ENCODE peak calls at places on chromosome X, in seven cellular contexts. One of them, this sample, is unnamed.

GRCh38 chrX:21408776-21409175 is 34.6 kb downstream of the CNKSR2 start:
- DNase-seq in suprapubic skin: no peak
- DNase-seq in RWPE1: no peak
- DNase-seq in colonic mucosa: no peak
- DNase-seq in sigmoid colon: no peak
- DNase-seq in MCF 10A: no peak
- DNase-seq in fibroblast of pulmonary artery: no peak
- DNase-seq in this sample: no peak

GRCh38 chrX:110755611-110756010 is 40.0 kb downstream of the CHRDL1 start:
- DNase-seq in suprapubic skin: no peak
- DNase-seq in RWPE1: no peak
- DNase-seq in colonic mucosa: no peak
- DNase-seq in sigmoid colon: no peak
- DNase-seq in MCF 10A: no peak
- DNase-seq in fibroblast of pulmonary artery: no peak
- DNase-seq in this sample: no peak

GRCh38 chrX:33434256-33435092 is 223.1 kb upstream of the DMD start:
- DNase-seq in suprapubic skin: no peak
- DNase-seq in RWPE1: peak; percentile 5
- DNase-seq in colonic mucosa: peak; percentile 59
- DNase-seq in sigmoid colon: peak; percentile 73
- DNase-seq in MCF 10A: peak; percentile 71
- DNase-seq in fibroblast of pulmonary artery: peak; percentile 51
- DNase-seq in this sample: peak; percentile 2

GRCh38 chrX:115948018-115948923 is 222.3 kb upstream of the AGTR2 start:
- DNase-seq in suprapubic skin: no peak
- DNase-seq in RWPE1: no peak
- DNase-seq in colonic mucosa: peak; percentile 46
- DNase-seq in sigmoid colon: no peak
- DNase-seq in MCF 10A: peak; percentile 56
- DNase-seq in fibroblast of pulmonary artery: no peak
- DNase-seq in this sample: no peak

GRCh38 chrX:140132937-140133336 is 167.6 kb upstream of the CXorf66 start:
- DNase-seq in suprapubic skin: no peak
- DNase-seq in RWPE1: no peak
- DNase-seq in colonic mucosa: no peak
- DNase-seq in sigmoid colon: no peak
- DNase-seq in MCF 10A: no peak
- DNase-seq in fibroblast of pulmonary artery: no peak
- DNase-seq in this sample: no peak

GRCh38 chrX:16931371-16931770 is 15.1 kb upstream of the REPS2 start:
- DNase-seq in suprapubic skin: no peak
- DNase-seq in RWPE1: no peak
- DNase-seq in colonic mucosa: no peak
- DNase-seq in sigmoid colon: no peak
- DNase-seq in MCF 10A: no peak
- DNase-seq in fibroblast of pulmonary artery: no peak
- DNase-seq in this sample: no peak

GRCh38 chrX:70525733-70526132 is 81.1 kb downstream of the DLG3 start:
- DNase-seq in suprapubic skin: no peak
- DNase-seq in RWPE1: no peak
- DNase-seq in colonic mucosa: peak; percentile 28
- DNase-seq in sigmoid colon: no peak
- DNase-seq in MCF 10A: no peak
- DNase-seq in fibroblast of pulmonary artery: no peak
- DNase-seq in this sample: no peak

GRCh38 chrX:45740291-45740690 is 539.6 kb upstream of the DIPK2B start:
- DNase-seq in suprapubic skin: no peak
- DNase-seq in RWPE1: no peak
- DNase-seq in colonic mucosa: no peak
- DNase-seq in sigmoid colon: no peak
- DNase-seq in MCF 10A: no peak
- DNase-seq in fibroblast of pulmonary artery: no peak
- DNase-seq in this sample: no peak

GRCh38 chrX:69556094-69557011 is 52.2 kb downstream of the NALF2 start:
- DNase-seq in suprapubic skin: no peak
- DNase-seq in RWPE1: peak; percentile 48
- DNase-seq in colonic mucosa: no peak
- DNase-seq in sigmoid colon: no peak
- DNase-seq in MCF 10A: peak; percentile 89
- DNase-seq in fibroblast of pulmonary artery: peak; percentile 95
- DNase-seq in this sample: no peak

GRCh38 chrX:38095971-38096529 is 89.7 kb downstream of the SYTL5 start:
- DNase-seq in suprapubic skin: no peak
- DNase-seq in RWPE1: peak; percentile 22
- DNase-seq in colonic mucosa: no peak
- DNase-seq in sigmoid colon: no peak
- DNase-seq in MCF 10A: peak; percentile 43
- DNase-seq in fibroblast of pulmonary artery: peak; percentile 31
- DNase-seq in this sample: no peak

GRCh38 chrX:47321386-47321785 is 49.0 kb upstream of the ZNF157 start:
- DNase-seq in suprapubic skin: peak; percentile 64
- DNase-seq in RWPE1: no peak
- DNase-seq in colonic mucosa: no peak
- DNase-seq in sigmoid colon: peak; percentile 88
- DNase-seq in MCF 10A: no peak
- DNase-seq in fibroblast of pulmonary artery: peak; percentile 62
- DNase-seq in this sample: no peak

GRCh38 chrX:31154941-31155340 is 83.1 kb upstream of the FTHL17 start:
- DNase-seq in suprapubic skin: no peak
- DNase-seq in RWPE1: no peak
- DNase-seq in colonic mucosa: no peak
- DNase-seq in sigmoid colon: no peak
- DNase-seq in MCF 10A: no peak
- DNase-seq in fibroblast of pulmonary artery: no peak
- DNase-seq in this sample: no peak

GRCh38 chrX:66110112-66110511 is 53.9 kb upstream of the HEPH start:
- DNase-seq in suprapubic skin: no peak
- DNase-seq in RWPE1: peak; percentile 11
- DNase-seq in colonic mucosa: peak; percentile 28
- DNase-seq in sigmoid colon: no peak
- DNase-seq in MCF 10A: peak; percentile 27
- DNase-seq in fibroblast of pulmonary artery: peak; percentile 44
- DNase-seq in this sample: peak; percentile 0

GRCh38 chrX:46327229-46328081 is 217.8 kb downstream of the ZNF674 start:
- DNase-seq in suprapubic skin: no peak
- DNase-seq in RWPE1: peak; percentile 78
- DNase-seq in colonic mucosa: peak; percentile 43
- DNase-seq in sigmoid colon: no peak
- DNase-seq in MCF 10A: peak; percentile 83
- DNase-seq in fibroblast of pulmonary artery: peak; percentile 55
- DNase-seq in this sample: no peak

GRCh38 chrX:28876901-28877300 is 289.7 kb downstream of the IL1RAPL1 start:
- DNase-seq in suprapubic skin: no peak
- DNase-seq in RWPE1: no peak
- DNase-seq in colonic mucosa: no peak
- DNase-seq in sigmoid colon: no peak
- DNase-seq in MCF 10A: no peak
- DNase-seq in fibroblast of pulmonary artery: no peak
- DNase-seq in this sample: no peak

GRCh38 chrX:45768666-45769065 is 568.0 kb upstream of the DIPK2B start:
- DNase-seq in suprapubic skin: no peak
- DNase-seq in RWPE1: no peak
- DNase-seq in colonic mucosa: no peak
- DNase-seq in sigmoid colon: no peak
- DNase-seq in MCF 10A: no peak
- DNase-seq in fibroblast of pulmonary artery: no peak
- DNase-seq in this sample: no peak

GRCh38 chrX:6226646-6227444 is 1.8 kb downstream of the NLGN4X start:
- DNase-seq in suprapubic skin: no peak
- DNase-seq in RWPE1: no peak
- DNase-seq in colonic mucosa: no peak
- DNase-seq in sigmoid colon: no peak
- DNase-seq in MCF 10A: no peak
- DNase-seq in fibroblast of pulmonary artery: no peak
- DNase-seq in this sample: no peak

GRCh38 chrX:96394566-96394965 is 290.1 kb upstream of the DIAPH2 start:
- DNase-seq in suprapubic skin: no peak
- DNase-seq in RWPE1: no peak
- DNase-seq in colonic mucosa: no peak
- DNase-seq in sigmoid colon: no peak
- DNase-seq in MCF 10A: no peak
- DNase-seq in fibroblast of pulmonary artery: no peak
- DNase-seq in this sample: no peak

GRCh38 chrX:77447339-77448149 is at the start of gene FGF16:
- DNase-seq in suprapubic skin: peak; percentile 61
- DNase-seq in RWPE1: no peak
- DNase-seq in colonic mucosa: no peak
- DNase-seq in sigmoid colon: no peak
- DNase-seq in MCF 10A: no peak
- DNase-seq in fibroblast of pulmonary artery: no peak
- DNase-seq in this sample: no peak

GRCh38 chrX:77448170-77448569 is 981 bp downstream of the FGF16 start:
- DNase-seq in suprapubic skin: no peak
- DNase-seq in RWPE1: no peak
- DNase-seq in colonic mucosa: no peak
- DNase-seq in sigmoid colon: no peak
- DNase-seq in MCF 10A: no peak
- DNase-seq in fibroblast of pulmonary artery: no peak
- DNase-seq in this sample: no peak

GRCh38 chrX:77444075-77444474 is 3.1 kb upstream of the FGF16 start:
- DNase-seq in suprapubic skin: no peak
- DNase-seq in RWPE1: no peak
- DNase-seq in colonic mucosa: no peak
- DNase-seq in sigmoid colon: no peak
- DNase-seq in MCF 10A: no peak
- DNase-seq in fibroblast of pulmonary artery: no peak
- DNase-seq in this sample: no peak

GRCh38 chrX:77446840-77447239 is 349 bp upstream of the FGF16 start:
- DNase-seq in suprapubic skin: no peak
- DNase-seq in RWPE1: no peak
- DNase-seq in colonic mucosa: no peak
- DNase-seq in sigmoid colon: no peak
- DNase-seq in MCF 10A: no peak
- DNase-seq in fibroblast of pulmonary artery: peak; percentile 21
- DNase-seq in this sample: no peak

GRCh38 chrX:77446029-77446585 is 1.1 kb upstream of the FGF16 start:
- DNase-seq in suprapubic skin: peak; percentile 63
- DNase-seq in RWPE1: no peak
- DNase-seq in colonic mucosa: peak; percentile 23
- DNase-seq in sigmoid colon: no peak
- DNase-seq in MCF 10A: no peak
- DNase-seq in fibroblast of pulmonary artery: no peak
- DNase-seq in this sample: no peak
- TF ChIP-seq CTCF in suprapubic skin: no peak
- TF ChIP-seq CTCF in RWPE1: no peak
- TF ChIP-seq CTCF in colonic mucosa: peak; percentile 28
- TF ChIP-seq CTCF in sigmoid colon: no peak
- TF ChIP-seq CTCF in MCF 10A: no peak
- TF ChIP-seq CTCF in fibroblast of pulmonary artery: peak; percentile 12
- TF ChIP-seq CTCF in this sample: peak; percentile 37

GRCh38 chrX:130268500-130269170 is at the start of gene ZNF280C:
- DNase-seq in suprapubic skin: peak; percentile 90
- DNase-seq in RWPE1: peak; percentile 84
- DNase-seq in colonic mucosa: peak; percentile 87
- DNase-seq in sigmoid colon: peak; percentile 94
- DNase-seq in MCF 10A: peak; percentile 86
- DNase-seq in fibroblast of pulmonary artery: peak; percentile 94
- DNase-seq in this sample: peak; percentile 56
- TF ChIP-seq CTCF in suprapubic skin: no peak
- TF ChIP-seq CTCF in RWPE1: peak; percentile 29
- TF ChIP-seq CTCF in colonic mucosa: no peak
- TF ChIP-seq CTCF in sigmoid colon: no peak
- TF ChIP-seq CTCF in MCF 10A: no peak
- TF ChIP-seq CTCF in fibroblast of pulmonary artery: peak; percentile 27
- TF ChIP-seq CTCF in this sample: peak; percentile 42

GRCh38 chrX:80432863-80433262 is 12.6 kb downstream of the TENT5D start:
- DNase-seq in suprapubic skin: no peak
- DNase-seq in RWPE1: no peak
- DNase-seq in colonic mucosa: no peak
- DNase-seq in sigmoid colon: no peak
- DNase-seq in MCF 10A: no peak
- DNase-seq in fibroblast of pulmonary artery: peak; percentile 11
- DNase-seq in this sample: no peak

GRCh38 chrX:80432441-80432840 is 12.2 kb downstream of the TENT5D start:
- DNase-seq in suprapubic skin: no peak
- DNase-seq in RWPE1: no peak
- DNase-seq in colonic mucosa: no peak
- DNase-seq in sigmoid colon: no peak
- DNase-seq in MCF 10A: no peak
- DNase-seq in fibroblast of pulmonary artery: no peak
- DNase-seq in this sample: no peak

GRCh38 chrX:80431502-80431832 is 11.2 kb downstream of the TENT5D start:
- DNase-seq in suprapubic skin: no peak
- DNase-seq in RWPE1: no peak
- DNase-seq in colonic mucosa: no peak
- DNase-seq in sigmoid colon: no peak
- DNase-seq in MCF 10A: no peak
- DNase-seq in fibroblast of pulmonary artery: no peak
- DNase-seq in this sample: no peak

DNA sequence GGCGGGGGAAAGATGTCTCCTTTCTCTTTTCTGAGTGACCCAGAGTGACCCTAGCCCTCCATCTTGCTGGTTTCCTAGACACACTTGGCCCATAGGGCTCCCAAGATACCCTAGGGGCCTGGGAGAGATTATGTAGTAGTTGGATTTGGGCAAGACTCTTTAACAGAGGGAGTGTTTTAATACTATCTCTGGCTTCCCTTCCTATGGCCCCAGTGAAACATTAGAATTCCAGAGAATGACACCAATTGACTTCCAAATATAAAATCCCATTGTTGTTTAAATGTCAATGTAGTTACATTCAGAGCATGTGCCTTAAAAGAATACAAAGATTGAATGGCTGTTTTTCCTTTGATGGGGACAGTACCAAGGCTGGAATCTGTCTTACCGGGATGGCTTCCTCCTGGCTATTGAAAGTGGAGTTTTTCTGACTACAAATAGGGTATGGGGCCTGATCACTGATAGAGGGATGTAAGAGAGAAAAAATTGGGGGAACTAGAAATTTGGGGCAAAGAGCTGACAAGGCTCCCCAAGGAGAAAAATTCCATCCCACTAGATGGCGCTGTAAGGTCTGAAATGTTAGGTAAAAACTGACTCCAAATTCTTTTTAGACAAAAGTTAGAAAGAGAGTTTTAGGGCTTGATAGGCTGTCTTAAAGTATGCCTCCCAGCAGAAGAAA is 10.7 kb downstream of the TENT5D start:
- DNase-seq in suprapubic skin: no peak
- DNase-seq in RWPE1: no peak
- DNase-seq in colonic mucosa: no peak
- DNase-seq in sigmoid colon: no peak
- DNase-seq in MCF 10A: peak; percentile 20
- DNase-seq in fibroblast of pulmonary artery: peak; percentile 2
- DNase-seq in this sample: no peak
- TF ChIP-seq CTCF in suprapubic skin: no peak
- TF ChIP-seq CTCF in RWPE1: no peak
- TF ChIP-seq CTCF in colonic mucosa: no peak
- TF ChIP-seq CTCF in sigmoid colon: no peak
- TF ChIP-seq CTCF in MCF 10A: peak; percentile 8
- TF ChIP-seq CTCF in fibroblast of pulmonary artery: no peak
- TF ChIP-seq CTCF in this sample: peak; percentile 15

DNA sequence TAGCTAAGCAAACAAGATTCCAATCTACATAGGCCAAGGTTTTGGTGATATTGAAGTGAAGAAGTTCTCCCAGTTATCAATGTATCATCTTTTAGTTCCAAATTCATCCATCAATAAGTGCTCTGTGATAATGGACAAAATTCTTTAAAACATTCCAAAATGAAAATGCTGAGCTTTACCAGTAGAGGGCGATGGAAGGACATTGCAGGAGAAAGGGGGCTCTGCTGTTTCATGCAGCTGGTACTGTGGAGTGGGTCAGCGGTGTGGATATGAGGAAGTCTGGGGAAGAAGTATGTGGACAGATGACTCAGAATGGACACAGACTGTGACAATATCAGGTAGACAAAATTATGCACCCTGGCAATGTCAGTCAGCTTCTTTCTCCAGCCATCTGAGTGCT is 46.6 kb upstream of the HS6ST2 start:
- DNase-seq in suprapubic skin: no peak
- DNase-seq in RWPE1: peak; percentile 0
- DNase-seq in colonic mucosa: no peak
- DNase-seq in sigmoid colon: no peak
- DNase-seq in MCF 10A: peak; percentile 30
- DNase-seq in fibroblast of pulmonary artery: peak; percentile 9
- DNase-seq in this sample: no peak
- TF ChIP-seq CTCF in suprapubic skin: peak; percentile 26
- TF ChIP-seq CTCF in RWPE1: peak; percentile 34
- TF ChIP-seq CTCF in colonic mucosa: peak; percentile 41
- TF ChIP-seq CTCF in sigmoid colon: no peak
- TF ChIP-seq CTCF in MCF 10A: peak; percentile 57
- TF ChIP-seq CTCF in fibroblast of pulmonary artery: peak; percentile 52
- TF ChIP-seq CTCF in this sample: peak; percentile 61

This sample was measured in AG09309.